ENCODE peak calls at places on chromosomes 12 and 14, in four cellular contexts. V is KG1, U is AG08395, K is NCI-H1105 treated with DMSO at 0.1 percent for 48 hours. Q is an unnamed sample.
A peak's percentile ranks its signal among the peaks of the same experiment; 100 is the strongest.

GRCh38 chr12:132021965-132022364 is 72.2 kb downstream of the EP400 start:
- DNase-seq in K (no peak), U (no peak), V (no peak), Q (no peak)

GRCh38 chr14:100533647-100534485 is 53.4 kb downstream of the BEGAIN start:
- DNase-seq in V (no peak), K (no peak), U (no peak), Q (no peak)

GRCh38 chr12:16112626-16113560 is 164.6 kb downstream of the SLC15A5 start:
- DNase-seq in V (no peak), K (peak; percentile 54), U (no peak), Q (peak; percentile 7)

GRCh38 chr12:91126516-91126915 is 15.2 kb upstream of the LUM start:
- DNase-seq in V (no peak), U (peak; percentile 23), K (no peak), Q (no peak)

GRCh38 chr14:81312289-81312876 is 87.7 kb downstream of the STON2 start:
- DNase-seq in V (no peak), U (no peak), K (no peak), Q (no peak)

GRCh38 chr14:28280530-28280929 is 486.1 kb upstream of the FOXG1 start:
- DNase-seq in K (no peak), V (no peak), U (no peak), Q (no peak)

GRCh38 chr14:104973215-104974145 is 4.7 kb downstream of the AHNAK2 start:
- DNase-seq in U (peak; percentile 92), V (no peak), K (no peak), Q (no peak)

GRCh38 chr12:12723147-12723680 is 6.0 kb downstream of the CDKN1B start:
- DNase-seq in U (no peak), K (peak; percentile 60), V (no peak), Q (peak; percentile 67)

GRCh38 chr14:22472935-22473854 is 115.8 kb downstream of the DAD1 start:
- DNase-seq in V (peak; percentile 8), K (peak; percentile 52), U (peak; percentile 30), Q (peak; percentile 26)

GRCh38 chr12:55847603-55848329 is 5.0 kb upstream of the MMP19 start:
- DNase-seq in V (no peak), K (no peak), U (peak; percentile 94), Q (no peak)

GRCh38 chr14:95609398-95609990 is 74.6 kb downstream of the GLRX5 start:
- DNase-seq in K (peak; percentile 46), V (no peak), U (peak; percentile 34), Q (peak; percentile 89)

GRCh38 chr12:24754690-24755638 is 193.9 kb downstream of the BCAT1 start:
- DNase-seq in V (no peak), U (peak; percentile 49), K (no peak), Q (no peak)

GRCh38 chr12:62649412-62650116 is 182.9 kb downstream of the MON2 start:
- DNase-seq in V (no peak), U (no peak), K (no peak), Q (no peak)

GRCh38 chr12:72586456-72586855 is 314.3 kb downstream of the TRHDE start:
- DNase-seq in K (no peak), V (no peak), U (no peak), Q (no peak)

GRCh38 chr12:6278439-6279255 is 31.8 kb upstream of the PLEKHG6 start:
- DNase-seq in U (peak; percentile 91), K (peak; percentile 65), V (peak; percentile 46), Q (peak; percentile 76)

GRCh38 chr12:70661762-70662161 is 24.5 kb upstream of the PTPRB start:
- DNase-seq in V (no peak), U (peak; percentile 67), K (no peak), Q (no peak)

GRCh38 chr12:112792306-112792705 is 758 bp downstream of the RPH3A start:
- DNase-seq in U (no peak), K (peak; percentile 88), V (no peak), Q (peak; percentile 88)

Q was measured in NCI-H1694 treated with DMSO at 0.1 percent for 48 hours.